ENCODE peak calls at places on chromosomes 11 and 22, in nine cellular contexts. One of them, this sample, is unnamed.

GRCh38 chr11:92306966-92307504 is 82.4 kb downstream of the FAT3 start:
- DNase-seq in uterus: no peak
- DNase-seq in prostate gland: no peak
- DNase-seq in gastrocnemius medialis: no peak
- DNase-seq in IMR-90: no peak
- DNase-seq in esophagus muscularis mucosa: peak; percentile 31
- DNase-seq in tibial nerve: no peak
- DNase-seq in esophagus squamous epithelium: no peak
- DNase-seq in HCT116: no peak
- DNase-seq in this sample: no peak

GRCh38 chr11:32233928-32234327 is 143.1 kb downstream of the RCN1 start:
- DNase-seq in gastrocnemius medialis: no peak
- DNase-seq in uterus: no peak
- DNase-seq in esophagus muscularis mucosa: no peak
- DNase-seq in esophagus squamous epithelium: no peak
- DNase-seq in IMR-90: no peak
- DNase-seq in tibial nerve: no peak
- DNase-seq in prostate gland: no peak
- DNase-seq in HCT116: no peak
- DNase-seq in this sample: no peak

GRCh38 chr11:64553554-64554201 is 37.3 kb upstream of the SLC22A12 start:
- DNase-seq in prostate gland: peak; percentile 43
- DNase-seq in esophagus muscularis mucosa: no peak
- DNase-seq in uterus: peak; percentile 72
- DNase-seq in IMR-90: peak; percentile 22
- DNase-seq in tibial nerve: peak; percentile 75
- DNase-seq in gastrocnemius medialis: peak; percentile 40
- DNase-seq in esophagus squamous epithelium: no peak
- DNase-seq in HCT116: no peak
- DNase-seq in this sample: peak; percentile 79

GRCh38 chr11:126133902-126134301 is 71.2 kb upstream of the CDON start:
- DNase-seq in tibial nerve: no peak
- DNase-seq in HCT116: no peak
- DNase-seq in prostate gland: no peak
- DNase-seq in uterus: no peak
- DNase-seq in esophagus muscularis mucosa: no peak
- DNase-seq in IMR-90: no peak
- DNase-seq in esophagus squamous epithelium: no peak
- DNase-seq in gastrocnemius medialis: no peak
- DNase-seq in this sample: no peak

GRCh38 chr11:107591098-107591445 is at the start of gene ELMOD1:
- DNase-seq in esophagus muscularis mucosa: no peak
- DNase-seq in uterus: no peak
- DNase-seq in gastrocnemius medialis: peak; percentile 40
- DNase-seq in tibial nerve: no peak
- DNase-seq in esophagus squamous epithelium: no peak
- DNase-seq in prostate gland: no peak
- DNase-seq in HCT116: no peak
- DNase-seq in IMR-90: peak; percentile 23
- DNase-seq in this sample: peak; percentile 34

GRCh38 chr11:134418119-134418840 is 6.2 kb upstream of the B3GAT1 start:
- DNase-seq in prostate gland: no peak
- DNase-seq in HCT116: no peak
- DNase-seq in IMR-90: peak; percentile 3
- DNase-seq in tibial nerve: no peak
- DNase-seq in gastrocnemius medialis: no peak
- DNase-seq in esophagus muscularis mucosa: no peak
- DNase-seq in uterus: no peak
- DNase-seq in esophagus squamous epithelium: no peak
- DNase-seq in this sample: no peak

GRCh38 chr11:77142091-77142975 is 14.3 kb downstream of the MYO7A start:
- DNase-seq in IMR-90: no peak
- DNase-seq in esophagus muscularis mucosa: no peak
- DNase-seq in gastrocnemius medialis: no peak
- DNase-seq in tibial nerve: no peak
- DNase-seq in uterus: no peak
- DNase-seq in esophagus squamous epithelium: no peak
- DNase-seq in HCT116: no peak
- DNase-seq in prostate gland: no peak
- DNase-seq in this sample: no peak

GRCh38 chr11:119371778-119372182 is 9.7 kb downstream of the USP2 start:
- DNase-seq in HCT116: no peak
- DNase-seq in esophagus muscularis mucosa: no peak
- DNase-seq in IMR-90: no peak
- DNase-seq in esophagus squamous epithelium: no peak
- DNase-seq in tibial nerve: no peak
- DNase-seq in prostate gland: no peak
- DNase-seq in uterus: no peak
- DNase-seq in gastrocnemius medialis: peak; percentile 85
- DNase-seq in this sample: no peak

GRCh38 chr11:63761870-63762661 is 6.5 kb downstream of the ZFTA start:
- DNase-seq in tibial nerve: no peak
- DNase-seq in HCT116: no peak
- DNase-seq in prostate gland: no peak
- DNase-seq in gastrocnemius medialis: peak; percentile 20
- DNase-seq in esophagus squamous epithelium: no peak
- DNase-seq in uterus: peak; percentile 34
- DNase-seq in esophagus muscularis mucosa: no peak
- DNase-seq in IMR-90: no peak
- DNase-seq in this sample: peak; percentile 22

GRCh38 chr22:48926663-48927062 is 901.0 kb downstream of the BRD1 start:
- DNase-seq in gastrocnemius medialis: no peak
- DNase-seq in esophagus squamous epithelium: no peak
- DNase-seq in IMR-90: no peak
- DNase-seq in esophagus muscularis mucosa: peak; percentile 47
- DNase-seq in HCT116: no peak
- DNase-seq in tibial nerve: no peak
- DNase-seq in prostate gland: no peak
- DNase-seq in uterus: no peak
- DNase-seq in this sample: no peak

GRCh38 chr22:22816171-22816514 is 71.5 kb upstream of the IGLL5 start:
- DNase-seq in uterus: no peak
- DNase-seq in HCT116: no peak
- DNase-seq in esophagus squamous epithelium: no peak
- DNase-seq in IMR-90: no peak
- DNase-seq in gastrocnemius medialis: no peak
- DNase-seq in tibial nerve: no peak
- DNase-seq in prostate gland: no peak
- DNase-seq in esophagus muscularis mucosa: peak; percentile 81
- DNase-seq in this sample: no peak

GRCh38 chr11:35013514-35014191 is 97.2 kb downstream of the PDHX start:
- DNase-seq in uterus: no peak
- DNase-seq in gastrocnemius medialis: no peak
- DNase-seq in esophagus squamous epithelium: no peak
- DNase-seq in prostate gland: no peak
- DNase-seq in tibial nerve: no peak
- DNase-seq in HCT116: no peak
- DNase-seq in esophagus muscularis mucosa: no peak
- DNase-seq in IMR-90: no peak
- DNase-seq in this sample: no peak

GRCh38 chr11:35014352-35014751 is 97.9 kb downstream of the PDHX start:
- DNase-seq in prostate gland: no peak
- DNase-seq in HCT116: no peak
- DNase-seq in esophagus squamous epithelium: no peak
- DNase-seq in uterus: no peak
- DNase-seq in tibial nerve: no peak
- DNase-seq in esophagus muscularis mucosa: no peak
- DNase-seq in IMR-90: peak; percentile 95
- DNase-seq in gastrocnemius medialis: no peak
- DNase-seq in this sample: no peak

GRCh38 chr11:35011389-35011788 is 95.0 kb downstream of the PDHX start:
- DNase-seq in prostate gland: no peak
- DNase-seq in uterus: no peak
- DNase-seq in tibial nerve: no peak
- DNase-seq in esophagus muscularis mucosa: no peak
- DNase-seq in gastrocnemius medialis: no peak
- DNase-seq in esophagus squamous epithelium: no peak
- DNase-seq in IMR-90: peak; percentile 83
- DNase-seq in HCT116: no peak
- DNase-seq in this sample: no peak

GRCh38 chr11:35011944-35012343 is 95.5 kb downstream of the PDHX start:
- DNase-seq in esophagus squamous epithelium: no peak
- DNase-seq in prostate gland: no peak
- DNase-seq in esophagus muscularis mucosa: no peak
- DNase-seq in gastrocnemius medialis: no peak
- DNase-seq in IMR-90: no peak
- DNase-seq in tibial nerve: no peak
- DNase-seq in HCT116: no peak
- DNase-seq in uterus: no peak
- DNase-seq in this sample: no peak

GRCh38 chr11:35012467-35013191 is 96.2 kb downstream of the PDHX start:
- DNase-seq in esophagus squamous epithelium: no peak
- DNase-seq in IMR-90: no peak
- DNase-seq in HCT116: no peak
- DNase-seq in tibial nerve: no peak
- DNase-seq in prostate gland: no peak
- DNase-seq in uterus: no peak
- DNase-seq in gastrocnemius medialis: no peak
- DNase-seq in esophagus muscularis mucosa: no peak
- DNase-seq in this sample: no peak
- TF ChIP-seq POLR2A in esophagus squamous epithelium: no peak
- TF ChIP-seq POLR2A in IMR-90: no peak
- TF ChIP-seq POLR2A in HCT116: no peak
- TF ChIP-seq POLR2A in tibial nerve: no peak
- TF ChIP-seq POLR2A in prostate gland: no peak
- TF ChIP-seq POLR2A in uterus: no peak
- TF ChIP-seq POLR2A in gastrocnemius medialis: no peak
- TF ChIP-seq POLR2A in esophagus muscularis mucosa: no peak
- TF ChIP-seq POLR2A in this sample: no peak

GRCh38 chr22:20956258-20957117 is 10.6 kb upstream of the AIFM3 start:
- DNase-seq in tibial nerve: no peak
- DNase-seq in gastrocnemius medialis: no peak
- DNase-seq in esophagus muscularis mucosa: no peak
- DNase-seq in IMR-90: peak; percentile 25
- DNase-seq in HCT116: peak; percentile 73
- DNase-seq in prostate gland: no peak
- DNase-seq in uterus: no peak
- DNase-seq in esophagus squamous epithelium: no peak
- DNase-seq in this sample: peak; percentile 35
- TF ChIP-seq CTCF in tibial nerve: no peak
- TF ChIP-seq CTCF in gastrocnemius medialis: no peak
- TF ChIP-seq CTCF in esophagus muscularis mucosa: no peak
- TF ChIP-seq CTCF in IMR-90: no peak
- TF ChIP-seq CTCF in HCT116: no peak
- TF ChIP-seq CTCF in prostate gland: no peak
- TF ChIP-seq CTCF in uterus: no peak
- TF ChIP-seq CTCF in esophagus squamous epithelium: no peak
- TF ChIP-seq CTCF in this sample: no peak

DNA sequence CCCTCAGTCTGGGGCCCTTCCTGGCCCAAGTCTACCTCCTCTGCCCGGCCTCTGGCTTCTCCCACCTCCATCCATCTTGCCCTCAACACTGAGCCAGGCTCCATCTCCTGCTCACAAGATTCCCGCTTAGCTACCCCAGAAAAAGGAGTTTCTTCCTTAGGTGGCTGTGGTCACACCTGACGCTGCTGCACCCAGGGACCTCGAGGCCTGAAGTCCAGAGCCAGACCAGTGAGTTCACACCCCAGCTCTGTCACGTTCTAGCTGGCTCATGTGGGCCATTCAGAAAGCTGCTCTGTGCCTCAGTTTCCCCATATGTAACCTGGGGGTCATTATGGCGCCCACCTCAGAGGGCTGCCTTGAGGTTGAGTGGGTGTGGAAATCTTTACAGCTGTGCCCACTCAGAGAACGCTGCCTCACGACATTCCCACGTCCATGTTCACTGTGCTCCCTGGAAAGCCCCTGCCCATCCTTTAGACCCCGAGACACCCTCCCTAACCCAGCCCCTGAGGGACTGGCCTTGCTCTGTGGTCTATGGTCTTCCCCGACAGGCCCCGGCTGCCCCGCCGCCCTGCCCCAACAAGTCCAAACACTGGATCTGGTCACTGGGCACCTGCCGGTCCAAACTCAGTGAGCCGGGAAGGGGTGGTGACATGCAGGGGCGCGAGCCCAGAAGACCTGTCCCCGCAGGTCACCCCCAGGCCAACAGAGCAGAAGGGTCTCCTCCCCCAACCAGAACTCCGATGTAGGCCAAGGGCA is 9.8 kb downstream of the PLXNB2 start:
- DNase-seq in gastrocnemius medialis: no peak
- DNase-seq in esophagus muscularis mucosa: no peak
- DNase-seq in HCT116: no peak
- DNase-seq in prostate gland: no peak
- DNase-seq in esophagus squamous epithelium: no peak
- DNase-seq in tibial nerve: no peak
- DNase-seq in IMR-90: no peak
- DNase-seq in uterus: no peak
- DNase-seq in this sample: no peak
- TF ChIP-seq POLR2A in gastrocnemius medialis: no peak
- TF ChIP-seq POLR2A in esophagus muscularis mucosa: no peak
- TF ChIP-seq POLR2A in HCT116: no peak
- TF ChIP-seq POLR2A in prostate gland: no peak
- TF ChIP-seq POLR2A in esophagus squamous epithelium: no peak
- TF ChIP-seq POLR2A in tibial nerve: no peak
- TF ChIP-seq POLR2A in IMR-90: no peak
- TF ChIP-seq POLR2A in uterus: no peak
- TF ChIP-seq POLR2A in this sample: no peak

GRCh38 chr22:31719850-31720471 is 30.0 kb downstream of the PRR14L start:
- DNase-seq in prostate gland: no peak
- DNase-seq in IMR-90: no peak
- DNase-seq in HCT116: no peak
- DNase-seq in gastrocnemius medialis: no peak
- DNase-seq in esophagus squamous epithelium: no peak
- DNase-seq in esophagus muscularis mucosa: no peak
- DNase-seq in uterus: no peak
- DNase-seq in tibial nerve: no peak
- DNase-seq in this sample: no peak
- TF ChIP-seq CTCF in prostate gland: no peak
- TF ChIP-seq CTCF in IMR-90: no peak
- TF ChIP-seq CTCF in HCT116: no peak
- TF ChIP-seq CTCF in gastrocnemius medialis: no peak
- TF ChIP-seq CTCF in esophagus squamous epithelium: no peak
- TF ChIP-seq CTCF in esophagus muscularis mucosa: no peak
- TF ChIP-seq CTCF in uterus: no peak
- TF ChIP-seq CTCF in tibial nerve: no peak
- TF ChIP-seq CTCF in this sample: no peak